ENCODE peak calls at places on chromosomes 7 and 10, in ten cellular contexts. Q is transverse colon, Z is stomach, P is upper lobe of left lung, C is GM12878, M is ovary, J is sigmoid colon, D is esophagus muscularis mucosa, E is A549, L is HepG2. R is an unnamed sample.

GRCh38 chr7:64997927-64998391 is 7.1 kb upstream of the ZNF117 start:
- DNase-seq in Q (no peak), Z (peak; percentile 75), P (peak; percentile 53), C (no peak), M (no peak), J (peak; percentile 73), D (no peak), E (no peak), L (no peak), R (no peak)

GRCh38 chr10:12376211-12376610 is 26.9 kb downstream of the CAMK1D start:
- DNase-seq in Q (no peak), Z (no peak), P (no peak), C (no peak), M (no peak), J (no peak), D (no peak), E (no peak), L (no peak), R (no peak)

GRCh38 chr7:92586403-92586802 is 3.8 kb downstream of the FAM133B start:
- DNase-seq in Q (no peak), Z (no peak), P (no peak), C (no peak), M (no peak), J (no peak), D (no peak), E (no peak), L (peak; percentile 49), R (no peak)

GRCh38 chr7:34281260-34281659 is 375.9 kb downstream of the BMPER start:
- DNase-seq in Q (peak; percentile 8), Z (no peak), P (no peak), C (no peak), M (no peak), J (no peak), D (no peak), E (peak; percentile 32), L (peak; percentile 13), R (no peak)

GRCh38 chr7:69661342-69661741 is 63.1 kb downstream of the AUTS2 start:
- DNase-seq in Q (no peak), Z (no peak), P (no peak), C (no peak), M (no peak), J (no peak), D (no peak), E (no peak), L (no peak), R (no peak)

GRCh38 chr10:89861584-89862287 is 160.3 kb downstream of the KIF20B start:
- DNase-seq in Q (no peak), Z (no peak), P (peak; percentile 53), C (no peak), M (no peak), J (no peak), D (no peak), E (no peak), L (no peak), R (no peak)

GRCh38 chr7:105496501-105496900 is 25.6 kb downstream of the PUS7 start:
- DNase-seq in Q (no peak), Z (no peak), P (no peak), C (no peak), M (no peak), J (no peak), D (no peak), E (no peak), L (no peak), R (no peak)

GRCh38 chr7:129454249-129454551 is 20.0 kb downstream of the STRIP2 start:
- DNase-seq in Q (no peak), Z (no peak), P (no peak), C (no peak), M (no peak), J (no peak), D (no peak), E (no peak), L (no peak), R (no peak)

GRCh38 chr10:288605-289200 is 153.4 kb downstream of the ZMYND11 start:
- DNase-seq in Q (no peak), Z (no peak), P (no peak), C (no peak), M (no peak), J (no peak), D (no peak), E (no peak), L (no peak), R (no peak)

GRCh38 chr7:58086461-58086860 is 636.5 kb downstream of the ZNF716 start:
- DNase-seq in Q (no peak), Z (peak; percentile 25), P (no peak), C (no peak), M (no peak), J (peak; percentile 30), D (no peak), E (no peak), L (no peak), R (no peak)

GRCh38 chr7:96979551-96980276 is 25.6 kb upstream of the DLX6 start:
- DNase-seq in Q (no peak), Z (no peak), P (no peak), C (no peak), M (no peak), J (no peak), D (peak; percentile 68), E (no peak), L (no peak), R (no peak)

GRCh38 chr7:101362334-101363195 is at the start of gene COL26A1:
- DNase-seq in Q (peak; percentile 12), Z (peak; percentile 53), P (peak; percentile 25), C (no peak), M (peak; percentile 53), J (no peak), D (no peak), E (peak; percentile 56), L (no peak), R (no peak)

GRCh38 chr7:85186521-85187241 is at the start of gene SEMA3D:
- DNase-seq in Q (peak; percentile 53), Z (peak; percentile 78), P (peak; percentile 35), C (no peak), M (peak; percentile 67), J (peak; percentile 79), D (no peak), E (peak; percentile 75), L (peak; percentile 12), R (peak; percentile 41)

GRCh38 chr7:120867932-120868331 is 10.0 kb upstream of the TSPAN12 start:
- DNase-seq in Q (peak; percentile 22), Z (no peak), P (no peak), C (no peak), M (no peak), J (no peak), D (no peak), E (no peak), L (no peak), R (no peak)

GRCh38 chr10:77566228-77566627 is 71.4 kb downstream of the KCNMA1 start:
- DNase-seq in Q (no peak), Z (no peak), P (no peak), C (no peak), M (no peak), J (no peak), D (no peak), E (no peak), L (no peak), R (no peak)

GRCh38 chr10:49519717-49520116 is 19.2 kb downstream of the ERCC6 start:
- DNase-seq in Q (no peak), Z (no peak), P (no peak), C (no peak), M (no peak), J (no peak), D (no peak), E (no peak), L (no peak), R (no peak)

GRCh38 chr7:55977831-55978230 is 13.4 kb downstream of the NIPSNAP2 start:
- DNase-seq in Q (no peak), Z (peak; percentile 37), P (no peak), C (no peak), M (no peak), J (no peak), D (no peak), E (peak; percentile 18), L (no peak), R (no peak)

GRCh38 chr10:11178606-11179221 is 161.0 kb downstream of the CELF2 start:
- DNase-seq in Q (peak; percentile 73), Z (peak; percentile 47), P (peak; percentile 81), C (peak; percentile 98), M (peak; percentile 33), J (no peak), D (no peak), E (no peak), L (no peak), R (no peak)
- TF ChIP-seq POLR2A in Q (no peak), Z (no peak), P (no peak), C (peak; percentile 46), M (no peak), J (no peak), D (no peak), E (no peak), L (no peak), R (no peak)

DNA sequence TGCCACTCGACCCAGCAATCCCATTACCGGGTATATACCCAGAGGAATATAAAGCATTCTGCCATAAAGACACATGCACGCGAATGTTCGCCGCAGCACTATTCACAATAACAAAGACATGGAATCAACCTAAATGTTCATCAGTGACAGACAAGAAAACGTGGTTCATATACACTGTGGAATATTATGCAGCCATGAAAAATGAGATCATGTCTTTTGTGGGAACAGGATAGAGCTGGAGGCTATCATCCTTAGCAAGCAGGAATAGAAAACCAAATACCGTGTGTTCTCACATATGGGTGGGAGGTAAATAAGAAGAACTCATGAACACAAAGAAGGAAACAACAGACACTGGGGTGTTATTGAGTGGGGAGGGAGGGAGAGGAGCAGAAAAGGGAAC is 84.7 kb downstream of the SLC16A9 start:
- DNase-seq in Q (no peak), Z (no peak), P (no peak), C (no peak), M (no peak), J (no peak), D (no peak), E (no peak), L (no peak), R (no peak)
- TF ChIP-seq EP300 in Q (no peak), Z (no peak), P (no peak), C (no peak), M (no peak), J (no peak), D (no peak), E (no peak), L (no peak), R (no peak)

GRCh38 chr10:114061148-114061547 is 17.5 kb downstream of the ADRB1 start:
- DNase-seq in Q (no peak), Z (no peak), P (no peak), C (no peak), M (no peak), J (no peak), D (no peak), E (no peak), L (no peak), R (no peak)
- TF ChIP-seq POLR2A in Q (no peak), Z (no peak), P (no peak), C (no peak), M (no peak), J (no peak), D (no peak), E (no peak), L (no peak), R (no peak)

DNA sequence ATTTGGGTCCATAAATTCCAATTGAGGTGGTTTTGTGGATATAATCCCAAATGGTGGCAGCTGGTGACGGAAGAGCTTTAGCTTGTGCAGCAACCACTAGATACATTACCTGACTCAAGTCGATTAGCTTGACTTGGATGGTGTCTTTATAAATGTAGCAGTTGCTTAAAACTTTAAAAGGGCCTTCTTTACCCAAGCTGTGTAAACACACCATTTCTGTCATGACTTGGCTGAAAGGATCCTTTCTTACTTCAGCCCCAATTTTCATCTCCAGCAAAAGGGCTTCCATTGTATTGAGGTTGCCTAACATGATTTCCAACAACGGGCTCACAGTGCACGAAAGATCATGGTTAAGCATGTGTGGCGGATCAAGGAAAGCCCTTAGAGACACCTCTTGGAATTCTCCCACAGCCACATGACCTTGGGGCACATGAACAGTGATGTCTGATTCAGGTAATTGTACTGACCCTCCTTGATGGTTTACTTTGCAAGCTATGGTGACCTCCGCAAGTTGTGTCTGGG is 57.9 kb downstream of the MACC1 start:
- DNase-seq in Q (no peak), Z (no peak), P (no peak), C (no peak), M (no peak), J (no peak), D (no peak), E (no peak), L (no peak), R (no peak)
- TF ChIP-seq EP300 in Q (no peak), Z (no peak), P (no peak), C (no peak), M (no peak), J (no peak), D (no peak), E (no peak), L (no peak), R (no peak)